ENCODE peak calls at places on chromosomes 12 and 14, in seven cellular contexts. L, Q, O, M, J, T and R are unnamed samples.

GRCh38 chr14:69366069-69366468 is 32.0 kb downstream of the ERH start:
- DNase-seq in L (no peak), M (no peak), J (no peak), O (no peak), T (no peak), Q (no peak), R (no peak)

GRCh38 chr12:99649551-99649950 is 2.0 kb downstream of the GARIN6 start:
- DNase-seq in L (no peak), M (no peak), O (no peak), Q (no peak), J (no peak), T (no peak), R (no peak)

GRCh38 chr12:76460807-76461206 is 98.8 kb downstream of the OSBPL8 start:
- DNase-seq in T (no peak), M (no peak), L (no peak), J (no peak), Q (no peak), O (no peak), R (no peak)

GRCh38 chr12:82627799-82628198 is 58.9 kb upstream of the TMTC2 start:
- DNase-seq in M (no peak), J (no peak), O (peak), L (no peak), T (no peak), Q (peak), R (no peak)

GRCh38 chr14:47675239-47675488 is 241 bp downstream of the MDGA2 start:
- DNase-seq in J (no peak), L (no peak), Q (no peak), O (no peak), T (no peak), M (no peak), R (no peak)

GRCh38 chr14:63435838-63436237 is 107.3 kb downstream of the PPP2R5E start:
- DNase-seq in Q (no peak), T (peak), O (peak), J (no peak), L (no peak), M (no peak), R (no peak)

GRCh38 chr12:13437541-13437940 is 241.0 kb downstream of the EMP1 start:
- DNase-seq in Q (no peak), L (no peak), T (no peak), M (no peak), J (no peak), O (no peak), R (no peak)

GRCh38 chr14:76811561-76811960 is 1.1 kb downstream of the ANGEL1 start:
- DNase-seq in J (peak), T (no peak), O (peak), M (no peak), Q (no peak), L (no peak), R (no peak)

GRCh38 chr14:94542811-94543449 is 18.3 kb upstream of the SERPINA4 start:
- DNase-seq in L (no peak), T (no peak), Q (no peak), J (no peak), M (no peak), O (no peak), R (no peak)

GRCh38 chr14:38958589-38958988 is 144.4 kb downstream of the SEC23A start:
- DNase-seq in T (no peak), O (no peak), L (no peak), Q (no peak), J (no peak), M (no peak), R (no peak)

GRCh38 chr14:72902802-72903530 is 9.1 kb upstream of the DPF3 start:
- DNase-seq in L (no peak), J (no peak), T (no peak), M (no peak), O (no peak), Q (no peak), R (no peak)

GRCh38 chr12:108310489-108310888 is 28.6 kb downstream of the CMKLR1 start:
- DNase-seq in L (no peak), O (no peak), J (no peak), Q (no peak), T (no peak), M (no peak), R (no peak)

GRCh38 chr14:68702578-68702977 is 90.3 kb downstream of the ZFP36L1 start:
- DNase-seq in J (no peak), Q (no peak), M (no peak), O (no peak), L (no peak), T (no peak), R (no peak)

GRCh38 chr12:94175763-94176660 is 27.6 kb downstream of the PLXNC1 start:
- DNase-seq in L (no peak), T (no peak), O (peak), Q (no peak), J (no peak), M (no peak), R (no peak)

GRCh38 chr12:124742111-124742510 is 121.6 kb downstream of the SCARB1 start:
- DNase-seq in O (no peak), T (no peak), Q (no peak), L (no peak), M (no peak), J (no peak), R (no peak)

GRCh38 chr14:69666698-69667211 is 55.4 kb downstream of the SUSD6 start:
- DNase-seq in Q (no peak), J (no peak), T (no peak), O (no peak), M (no peak), L (no peak), R (no peak)

GRCh38 chr12:27332407-27333310 is at the start of gene BMAL2:
- DNase-seq in T (peak), L (no peak), J (peak), O (peak), Q (peak), M (peak), R (no peak)

GRCh38 chr12:5160827-5161226 is 117.1 kb downstream of the KCNA5 start:
- DNase-seq in Q (no peak), T (no peak), J (no peak), L (no peak), M (no peak), O (no peak), R (no peak)

GRCh38 chr14:105505101-105505500 is 14.1 kb downstream of the TEDC1 start:
- DNase-seq in M (no peak), J (no peak), O (no peak), L (no peak), T (peak), Q (no peak), R (no peak)

GRCh38 chr14:77181603-77182437 is at the start of gene TMEM63C:
- DNase-seq in T (no peak), J (peak), Q (peak), O (peak), M (peak), L (no peak), R (no peak)

GRCh38 chr12:8508912-8509841 is 4.1 kb upstream of the CLEC4D start:
- DNase-seq in Q (no peak), T (no peak), L (no peak), J (no peak), M (no peak), O (no peak), R (no peak)

GRCh38 chr12:122740351-122740750 is 9.7 kb upstream of the HCAR1 start:
- DNase-seq in O (no peak), J (no peak), T (no peak), Q (no peak), L (no peak), M (no peak), R (no peak)

GRCh38 chr12:10633541-10633940 is 20.1 kb upstream of the MAGOHB start:
- DNase-seq in O (no peak), Q (no peak), L (no peak), M (no peak), J (no peak), T (no peak), R (no peak)

GRCh38 chr12:114812858-114813761 is 129.1 kb upstream of the TBX3 start:
- DNase-seq in O (no peak), M (no peak), T (no peak), Q (no peak), J (no peak), L (peak), R (no peak)

GRCh38 chr12:111758120-111758561 is 8.6 kb upstream of the ALDH2 start:
- DNase-seq in J (peak), T (no peak), O (peak), L (no peak), Q (no peak), M (no peak), R (no peak)

GRCh38 chr12:10661338-10661737 is 12.5 kb downstream of the STYK1 start:
- DNase-seq in J (no peak), L (no peak), O (peak), M (no peak), T (no peak), Q (no peak), R (peak)

GRCh38 chr14:92462568-92462967 is 51.0 kb upstream of the RIN3 start:
- DNase-seq in M (no peak), T (no peak), Q (no peak), L (no peak), J (no peak), O (no peak), R (no peak)

GRCh38 chr12:30858471-30858870 is 68.1 kb upstream of the TSPAN11 start:
- DNase-seq in Q (no peak), T (no peak), L (no peak), M (no peak), J (no peak), O (no peak), R (no peak)

GRCh38 chr12:1559729-1560128 is 34.7 kb downstream of the FBXL14 start:
- DNase-seq in T (no peak), O (no peak), Q (no peak), L (no peak), J (no peak), M (no peak), R (no peak)